ENCODE peak calls at places on chromosomes 4 and X, in four cellular contexts. D is GM12878, C is K562, T is HL-60. H is an unnamed sample.

GRCh38 chr4:142818009-142818408 is 28.1 kb downstream of the INPP4B start:
- DNase-seq in D (no peak), C (no peak), T (no peak), H (no peak)

GRCh38 chr4:115233600-115233999 is 120.2 kb upstream of the NDST4 start:
- DNase-seq in D (no peak), C (no peak), T (no peak), H (no peak)

GRCh38 chr4:129342820-129343219 is 246.9 kb downstream of the C4orf33 start:
- DNase-seq in D (no peak), C (no peak), T (peak), H (no peak)

GRCh38 chr4:185665655-185666054 is 130.3 kb upstream of the PDLIM3 start:
- DNase-seq in D (no peak), C (no peak), T (no peak), H (no peak)

GRCh38 chr4:143391895-143392294 is 55.2 kb downstream of the GAB1 start:
- DNase-seq in D (no peak), C (no peak), T (no peak), H (no peak)

GRCh38 chr4:132169660-132170059 is 979.4 kb upstream of the PCDH10 start:
- DNase-seq in D (no peak), C (peak), T (no peak), H (no peak)

GRCh38 chr4:160450861-160451260 is 1348.0 kb downstream of the RAPGEF2 start:
- DNase-seq in D (no peak), C (no peak), T (no peak), H (no peak)

GRCh38 chr4:99826016-99826415 is 9.4 kb downstream of the DAPP1 start:
- DNase-seq in D (no peak), C (no peak), T (no peak), H (no peak)

GRCh38 chr4:138005486-138005885 is 236.7 kb downstream of the SLC7A11 start:
- DNase-seq in D (no peak), C (no peak), T (no peak), H (no peak)

GRCh38 chr4:77762531-77762930 is 56.6 kb downstream of the CNOT6L start:
- DNase-seq in D (no peak), C (no peak), T (no peak), H (no peak)

GRCh38 chr4:160038560-160038959 is 935.7 kb downstream of the RAPGEF2 start:
- DNase-seq in D (no peak), C (no peak), T (no peak), H (no peak)

GRCh38 chrX:129125515-129125914 is 397.8 kb downstream of the SMARCA1 start:
- DNase-seq in D (no peak), C (no peak), T (no peak), H (no peak)

GRCh38 chr4:159070742-159071141 is 32.1 kb upstream of the RAPGEF2 start:
- DNase-seq in D (no peak), C (no peak), T (no peak), H (no peak)

GRCh38 chr4:20592666-20593065 is 107.6 kb upstream of the PACRGL start:
- DNase-seq in D (no peak), C (no peak), T (no peak), H (no peak)

GRCh38 chr4:84931961-84932360 is 34.5 kb downstream of the WDFY3 start:
- DNase-seq in D (no peak), C (no peak), T (no peak), H (no peak)
- TF ChIP-seq SPI1 in D (no peak), C (no peak), T (no peak), H (no peak)

GRCh38 chrX:1595711-1596060 is 4.3 kb downstream of the AKAP17A start:
- DNase-seq in D (no peak), C (no peak), T (no peak), H (no peak)
- TF ChIP-seq POLR2AphosphoS5 in D (peak), C (no peak), T (no peak), H (peak)

DNA sequence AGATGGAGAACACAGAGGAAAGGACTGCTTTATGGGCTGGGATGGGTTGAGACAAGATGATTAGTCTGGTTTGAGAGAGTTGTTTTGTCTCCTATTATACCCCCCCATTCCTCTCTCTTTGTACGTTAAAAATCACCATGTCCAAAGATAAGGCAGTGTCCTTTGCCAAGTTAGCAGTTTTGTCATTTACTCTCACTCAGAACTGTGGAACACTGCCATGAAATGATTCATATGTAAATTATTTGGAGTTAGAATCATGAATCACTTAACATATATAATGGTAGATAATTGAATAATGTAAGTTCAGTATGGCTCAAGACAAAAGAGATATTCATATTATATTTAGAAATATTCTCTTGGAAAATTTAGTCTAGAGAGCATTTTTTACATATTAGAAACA is 151.3 kb downstream of the DCLK2 start:
- DNase-seq in D (no peak), C (no peak), T (no peak), H (no peak)
- TF ChIP-seq SPI1 in D (no peak), C (no peak), T (no peak), H (no peak)

DNA sequence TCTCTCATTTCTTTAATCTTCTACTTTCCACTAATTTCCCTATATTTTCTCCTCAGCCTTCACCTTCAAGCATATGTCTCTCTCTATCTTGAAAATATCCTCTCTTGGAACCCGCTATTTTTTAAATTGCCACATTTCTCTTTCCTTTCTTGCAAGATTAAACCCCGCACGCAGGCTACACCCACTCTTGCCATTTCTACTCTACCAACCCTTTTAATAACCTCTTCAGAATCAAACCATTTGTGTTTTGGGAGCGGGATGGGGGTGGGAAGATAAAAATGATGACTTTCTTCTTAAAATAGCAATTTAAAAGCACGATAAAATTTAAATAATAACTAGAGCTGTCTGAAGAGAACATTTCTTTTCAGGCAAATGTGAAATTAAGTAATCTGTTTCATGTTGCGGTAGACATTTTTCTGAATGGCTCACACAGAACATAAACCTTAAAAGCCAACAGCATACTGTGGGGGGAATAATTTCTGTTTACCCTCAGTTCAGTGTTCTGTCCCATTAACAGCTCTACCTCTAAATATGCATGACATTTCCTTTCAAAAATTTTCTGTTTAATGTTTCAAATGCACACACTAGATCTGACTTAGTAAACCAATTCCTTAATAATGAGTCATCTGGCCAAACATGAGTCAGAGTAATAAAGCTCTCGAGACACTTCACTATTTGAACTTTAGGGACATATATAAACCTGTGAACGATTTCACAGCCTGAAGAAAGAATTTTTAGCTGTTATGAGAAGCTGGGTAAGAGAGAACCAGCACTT is 20.5 kb downstream of the ARSJ start:
- DNase-seq in D (no peak), C (no peak), T (no peak), H (no peak)
- TF ChIP-seq POLR2AphosphoS5 in D (no peak), C (no peak), T (no peak), H (no peak)

GRCh38 chrX:118973389-118974087 is 880 bp upstream of the LONRF3 start:
- DNase-seq in D (no peak), C (no peak), T (no peak), H (no peak)

GRCh38 chrX:118976599-118977340 is 2.4 kb downstream of the LONRF3 start:
- DNase-seq in D (no peak), C (no peak), T (peak), H (no peak)

GRCh38 chrX:118975831-118976598 is 1.6 kb downstream of the LONRF3 start:
- DNase-seq in D (no peak), C (peak), T (peak), H (no peak)

GRCh38 chrX:118974088-118974907 is at the start of gene LONRF3:
- DNase-seq in D (no peak), C (peak), T (peak), H (no peak)

DNA sequence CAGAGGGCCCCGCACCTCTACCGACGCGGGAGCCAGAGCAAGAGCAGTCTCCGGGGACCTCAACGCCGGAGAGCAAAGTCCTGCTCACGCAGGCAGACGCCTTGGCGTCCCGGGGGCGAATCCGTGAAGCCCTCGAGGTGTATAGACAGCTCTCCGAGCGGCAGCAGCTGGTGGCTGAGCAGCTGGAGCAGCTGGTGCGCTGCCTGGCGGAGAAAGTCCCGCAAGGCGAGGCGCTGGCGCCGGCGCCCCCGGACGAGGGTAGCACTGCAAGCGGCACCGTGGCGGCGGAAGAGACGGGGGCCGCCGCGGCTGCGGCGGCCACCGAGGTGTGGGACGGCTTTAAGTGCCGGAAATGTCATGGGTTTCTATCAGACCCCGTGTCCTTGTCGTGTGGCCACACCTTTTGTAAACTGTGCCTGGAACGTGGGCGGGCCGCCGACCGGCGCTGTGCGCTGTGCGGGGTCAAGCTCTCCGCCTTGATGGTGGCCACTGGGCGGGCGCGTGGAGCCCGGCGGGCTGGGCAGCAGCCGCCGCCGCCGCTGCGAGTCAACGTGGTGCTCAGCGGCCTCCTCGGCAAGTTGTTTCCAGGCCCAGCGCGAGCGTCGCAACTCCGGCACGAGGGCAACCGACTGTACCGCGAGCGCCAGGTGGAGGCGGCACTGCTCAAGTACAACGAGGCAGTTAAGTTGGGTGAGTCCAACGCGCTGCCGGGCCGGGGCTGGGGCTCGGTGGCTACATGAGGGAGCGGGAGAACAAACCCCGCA is 672 bp downstream of the LONRF3 start:
- DNase-seq in D (no peak), C (peak), T (peak), H (no peak)
- TF ChIP-seq SPI1 in D (no peak), C (no peak), T (no peak), H (no peak)

GRCh38 chr4:60088803-60089202 is 1111.3 kb upstream of the ADGRL3 start:
- DNase-seq in D (no peak), C (no peak), T (no peak), H (no peak)
- TF ChIP-seq POLR2AphosphoS5 in D (no peak), C (no peak), T (no peak), H (no peak)

GRCh38 chr4:147057631-147057980 is 111.9 kb upstream of the TTC29 start:
- DNase-seq in D (no peak), C (no peak), T (no peak), H (no peak)
- TF ChIP-seq SPI1 in D (no peak), C (no peak), T (no peak), H (no peak)

H was measured in GM12891.